ENCODE peak calls at places on chromosome 1, in seven cellular contexts. P is H1, L is stomach, V is transverse colon, H is spleen, M is K562, O is sigmoid colon. U is an unnamed sample.

GRCh38 chr1:27656157-27656893 is 15.7 kb downstream of the IFI6 start:
- DNase-seq in P (peak), L (no peak), V (peak), H (peak), M (no peak), O (peak), U (no peak)

GRCh38 chr1:55215194-55216021 is at the start of gene USP24:
- DNase-seq in P (peak), L (peak), V (peak), H (peak), M (peak), O (peak), U (peak)

GRCh38 chr1:18681423-18681835 is 50.8 kb downstream of the PAX7 start:
- DNase-seq in P (no peak), L (no peak), V (no peak), H (no peak), M (peak), O (no peak), U (peak)

GRCh38 chr1:193190096-193190744 is 3.8 kb upstream of the B3GALT2 start:
- DNase-seq in P (no peak), L (no peak), V (no peak), H (no peak), M (no peak), O (no peak), U (no peak)

GRCh38 chr1:234235373-234235772 is 137.9 kb upstream of the COA6 start:
- DNase-seq in P (no peak), L (no peak), V (no peak), H (no peak), M (no peak), O (no peak), U (no peak)

GRCh38 chr1:21324368-21325137 is 34.3 kb upstream of the ECE1 start:
- DNase-seq in P (no peak), L (peak), V (peak), H (peak), M (peak), O (peak), U (peak)

GRCh38 chr1:221416723-221417122 is 325.2 kb downstream of the DUSP10 start:
- DNase-seq in P (no peak), L (no peak), V (no peak), H (no peak), M (no peak), O (no peak), U (no peak)

GRCh38 chr1:61241411-61241838 is 159.1 kb downstream of the NFIA start:
- DNase-seq in P (no peak), L (no peak), V (peak), H (no peak), M (no peak), O (peak), U (peak)

GRCh38 chr1:52306227-52307006 is 59.6 kb downstream of the CC2D1B start:
- DNase-seq in P (no peak), L (no peak), V (no peak), H (no peak), M (no peak), O (no peak), U (peak)

GRCh38 chr1:245142976-245143375 is 11.8 kb upstream of the KIF26B start:
- DNase-seq in P (no peak), L (no peak), V (no peak), H (no peak), M (no peak), O (no peak), U (no peak)

GRCh38 chr1:145857170-145857569 is 1.7 kb downstream of the PIAS3 start:
- DNase-seq in P (no peak), L (no peak), V (no peak), H (no peak), M (no peak), O (no peak), U (no peak)

GRCh38 chr1:145858238-145858936 is 494 bp downstream of the PIAS3 start:
- DNase-seq in P (peak), L (peak), V (peak), H (peak), M (peak), O (peak), U (peak)

GRCh38 chr1:145859491-145860159 is 744 bp upstream of the PIAS3 start:
- DNase-seq in P (peak), L (peak), V (peak), H (peak), M (peak), O (peak), U (peak)

GRCh38 chr1:145855426-145855948 is 3.4 kb downstream of the PIAS3 start:
- DNase-seq in P (no peak), L (no peak), V (no peak), H (no peak), M (no peak), O (no peak), U (no peak)

GRCh38 chr1:145858937-145859490 is at the start of gene PIAS3:
- DNase-seq in P (peak), L (peak), V (peak), H (peak), M (peak), O (peak), U (peak)
- TF ChIP-seq POLR2AphosphoS5 in P (no peak), L (peak), V (peak), H (peak), M (no peak), O (peak), U (peak)

GRCh38 chr1:8191474-8191873 is 126.4 kb upstream of the SLC45A1 start:
- DNase-seq in P (no peak), L (no peak), V (no peak), H (peak), M (no peak), O (no peak), U (no peak)

GRCh38 chr1:8194481-8195227 is 123.3 kb upstream of the SLC45A1 start:
- DNase-seq in P (no peak), L (no peak), V (no peak), H (no peak), M (peak), O (no peak), U (peak)

GRCh38 chr1:8185400-8185799 is 132.5 kb upstream of the SLC45A1 start:
- DNase-seq in P (no peak), L (no peak), V (no peak), H (no peak), M (no peak), O (no peak), U (no peak)

GRCh38 chr1:8193840-8194406 is 124.0 kb upstream of the SLC45A1 start:
- DNase-seq in P (no peak), L (no peak), V (no peak), H (no peak), M (no peak), O (no peak), U (no peak)

GRCh38 chr1:8189931-8190483 is 127.9 kb upstream of the SLC45A1 start:
- DNase-seq in P (no peak), L (no peak), V (no peak), H (peak), M (no peak), O (no peak), U (no peak)
- TF ChIP-seq POLR2A in P (no peak), L (no peak), V (no peak), H (no peak), M (no peak), O (no peak), U (no peak)

GRCh38 chr1:199735660-199736059 is 291.9 kb upstream of the NR5A2 start:
- DNase-seq in P (no peak), L (no peak), V (no peak), H (no peak), M (no peak), O (no peak), U (no peak)
- H3K4me3 ChIP-seq in P (no peak), L (no peak), V (no peak), H (no peak), M (no peak), O (no peak), U (no peak)

GRCh38 chr1:36344395-36344680 is 20.9 kb upstream of the EVA1B start:
- DNase-seq in P (no peak), L (no peak), V (no peak), H (peak), M (no peak), O (no peak), U (no peak)

GRCh38 chr1:36343651-36344394 is 20.4 kb upstream of the EVA1B start:
- DNase-seq in P (no peak), L (no peak), V (no peak), H (peak), M (no peak), O (no peak), U (no peak)

GRCh38 chr1:36341626-36342320 is 18.3 kb upstream of the EVA1B start:
- DNase-seq in P (no peak), L (no peak), V (no peak), H (peak), M (no peak), O (no peak), U (no peak)

GRCh38 chr1:36345353-36345752 is 21.9 kb upstream of the EVA1B start:
- DNase-seq in P (no peak), L (no peak), V (no peak), H (peak), M (no peak), O (no peak), U (no peak)

GRCh38 chr1:36342426-36343185 is 19.2 kb upstream of the EVA1B start:
- DNase-seq in P (no peak), L (peak), V (peak), H (peak), M (peak), O (peak), U (no peak)
- TF ChIP-seq POLR2AphosphoS5 in P (no peak), L (no peak), V (no peak), H (no peak), M (no peak), O (no peak), U (peak)

DNA sequence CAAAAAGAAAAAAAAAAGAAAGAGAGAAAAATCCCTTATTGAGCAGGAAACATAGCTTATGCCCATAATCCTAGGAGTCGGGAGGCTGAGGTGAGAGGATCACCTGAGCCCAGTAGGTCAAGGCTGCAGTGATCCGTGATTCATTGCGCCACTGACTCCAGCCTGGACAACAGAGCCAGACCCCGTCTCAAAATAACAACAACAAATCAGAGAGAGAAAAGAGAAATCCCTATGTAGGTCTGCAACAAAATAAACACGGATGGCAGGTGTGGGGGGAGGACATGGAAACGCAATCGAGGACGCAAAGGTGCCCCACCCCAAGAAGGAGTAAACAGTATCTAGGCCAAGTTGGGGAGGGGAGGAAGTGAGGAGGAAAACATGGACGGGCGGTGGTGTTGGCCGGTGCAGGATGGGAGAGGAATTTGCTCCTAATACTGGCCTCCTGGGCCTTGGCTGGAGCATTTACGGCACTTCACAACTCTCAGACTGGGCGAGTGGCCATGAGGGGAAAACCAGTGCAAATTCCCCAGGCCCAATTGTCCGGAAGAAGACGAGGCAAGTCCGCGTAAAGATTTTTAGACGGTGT is 612 bp upstream of the CHTOP start:
- DNase-seq in P (no peak), L (peak), V (peak), H (no peak), M (peak), O (no peak), U (no peak)
- TF ChIP-seq POLR2A in P (no peak), L (no peak), V (no peak), H (no peak), M (no peak), O (no peak), U (no peak)